ENCODE peak calls at places on chromosomes 13 and 19, in four cellular contexts. O, J, U and M are unnamed samples.
A peak's percentile ranks its signal among the peaks of the same experiment; 100 is the strongest.

GRCh38 chr13:97212540-97213146 is 9.5 kb upstream of the MBNL2 start:
- DNase-seq in O (no peak), J (peak; percentile 39), U (no peak), M (peak; percentile 8)

GRCh38 chr19:6935069-6935468 is 47.7 kb downstream of the ADGRE1 start:
- DNase-seq in O (no peak), J (no peak), U (no peak), M (no peak)

GRCh38 chr19:39679056-39679790 is 23.5 kb downstream of the LGALS16 start:
- DNase-seq in O (no peak), J (no peak), U (no peak), M (no peak)

GRCh38 chr13:76832258-76832988 is 53.8 kb downstream of the KCTD12 start:
- DNase-seq in O (no peak), J (no peak), U (no peak), M (no peak)

GRCh38 chr19:1540353-1540925 is 16.6 kb downstream of the PLK5 start:
- DNase-seq in O (no peak), J (no peak), U (no peak), M (no peak)

GRCh38 chr19:28154077-28154476 is 1058.9 kb downstream of the UQCRFS1 start:
- DNase-seq in O (no peak), J (no peak), U (no peak), M (no peak)

GRCh38 chr19:58516964-58517833 is 2.4 kb downstream of the ZBTB45 start:
- DNase-seq in O (no peak), J (no peak), U (no peak), M (no peak)

GRCh38 chr19:54560881-54561385 is 12.7 kb upstream of the LILRA2 start:
- DNase-seq in O (no peak), J (peak; percentile 79), U (no peak), M (no peak)

GRCh38 chr19:39246951-39247669 is 1.5 kb downstream of the IFNL4 start:
- DNase-seq in O (peak; percentile 28), J (no peak), U (no peak), M (no peak)

GRCh38 chr19:4981681-4981958 is 12.7 kb downstream of the KDM4B start:
- DNase-seq in O (no peak), J (no peak), U (no peak), M (no peak)

GRCh38 chr13:46909037-46909436 is 12.2 kb upstream of the HTR2A start:
- DNase-seq in O (no peak), J (no peak), U (no peak), M (no peak)

GRCh38 chr19:42254083-42254849 is 662 bp downstream of the ERF start:
- DNase-seq in O (peak; percentile 83), J (peak; percentile 96), U (peak; percentile 69), M (no peak)

GRCh38 chr13:42696191-42696590 is 85.2 kb upstream of the FAM216B start:
- DNase-seq in O (no peak), J (no peak), U (no peak), M (no peak)

GRCh38 chr19:48632692-48633147 is 4.5 kb downstream of the DBP start:
- DNase-seq in O (peak; percentile 31), J (no peak), U (no peak), M (no peak)

GRCh38 chr13:108270442-108270841 is 924 bp downstream of the TNFSF13B start:
- DNase-seq in O (peak; percentile 21), J (no peak), U (no peak), M (no peak)

GRCh38 chr19:56476671-56477428 is at the start of gene ZNF667:
- DNase-seq in O (no peak), J (no peak), U (no peak), M (no peak)

GRCh38 chr13:107743100-107743499 is 472.2 kb downstream of the LIG4 start:
- DNase-seq in O (no peak), J (no peak), U (no peak), M (no peak)

GRCh38 chr19:6220385-6221191 is 59.2 kb downstream of the MLLT1 start:
- DNase-seq in O (peak; percentile 51), J (no peak), U (no peak), M (no peak)

GRCh38 chr19:54133312-54133956 is 4.1 kb upstream of the CNOT3 start:
- DNase-seq in O (no peak), J (no peak), U (no peak), M (no peak)

GRCh38 chr13:79406597-79406908 is 498 bp upstream of the RBM26 start:
- DNase-seq in O (no peak), J (no peak), U (no peak), M (no peak)

GRCh38 chr19:45630463-45630862 is 8.7 kb downstream of the EML2 start:
- DNase-seq in O (no peak), J (no peak), U (no peak), M (no peak)

GRCh38 chr19:42475366-42475765 is 32.6 kb upstream of the CXCL17 start:
- DNase-seq in O (no peak), J (no peak), U (no peak), M (no peak)

GRCh38 chr13:72970956-72971355 is 87.8 kb upstream of the KLF5 start:
- DNase-seq in O (no peak), J (no peak), U (no peak), M (no peak)

GRCh38 chr19:33293255-33294057 is 8.9 kb downstream of the CEBPA start:
- DNase-seq in O (peak; percentile 74), J (no peak), U (no peak), M (no peak)

GRCh38 chr13:100957741-100958140 is 283.1 kb upstream of the TMTC4 start:
- DNase-seq in O (no peak), J (no peak), U (no peak), M (no peak)

GRCh38 chr13:65959305-65959704 is 1270.8 kb downstream of the PCDH9 start:
- DNase-seq in O (no peak), J (no peak), U (no peak), M (no peak)

GRCh38 chr19:48746738-48747575 is at the start of gene IZUMO1:
- DNase-seq in O (peak; percentile 80), J (no peak), U (no peak), M (no peak)

GRCh38 chr19:8569066-8569761 is 8.0 kb downstream of the MYO1F start:
- DNase-seq in O (peak; percentile 79), J (no peak), U (no peak), M (no peak)

GRCh38 chr13:62510906-62511655 is 1095.4 kb upstream of the PCDH20 start:
- DNase-seq in O (no peak), J (no peak), U (no peak), M (no peak)

GRCh38 chr13:87259479-87260083 is 411.6 kb upstream of the SLITRK5 start:
- DNase-seq in O (no peak), J (no peak), U (no peak), M (no peak)

GRCh38 chr19:13459351-13459750 is 46.9 kb downstream of the CACNA1A start:
- DNase-seq in O (no peak), J (no peak), U (no peak), M (no peak)

DNA sequence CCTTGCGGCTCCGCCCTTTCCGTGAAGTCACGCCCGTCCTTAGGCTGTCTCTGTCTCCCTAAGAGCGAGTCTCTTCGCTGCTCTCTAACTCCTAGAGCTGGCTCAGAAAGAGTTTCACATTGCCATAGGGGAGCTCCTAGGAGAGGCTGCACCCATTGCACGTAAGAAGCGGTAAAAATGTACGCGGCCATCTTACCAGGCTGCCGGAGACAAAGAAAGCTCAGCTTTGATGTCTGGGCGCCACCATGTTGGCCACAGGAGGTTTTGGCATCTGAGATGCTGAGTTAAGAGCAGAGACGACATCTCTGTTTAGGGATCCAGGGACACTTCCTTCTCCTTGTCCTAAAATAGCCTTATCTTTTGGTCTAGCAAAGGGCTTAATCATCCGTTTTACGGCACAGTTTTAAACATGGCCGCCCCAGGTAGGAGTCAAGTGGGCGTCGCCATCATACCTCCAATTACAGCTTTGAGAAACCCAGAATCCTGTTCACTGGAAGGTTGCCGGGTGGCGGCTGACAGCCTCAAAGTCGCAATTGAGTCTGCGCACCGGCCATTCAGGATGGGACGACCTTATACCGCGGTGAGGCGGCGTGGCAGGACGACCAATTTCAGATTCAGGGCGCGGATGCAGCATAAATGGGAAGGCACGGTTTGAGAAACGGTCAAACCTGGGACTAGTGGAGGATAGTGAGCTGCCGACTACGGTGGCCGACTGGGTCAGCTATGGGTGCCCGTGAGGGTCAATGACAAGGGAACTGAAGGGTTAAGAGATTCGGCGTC is at the start of gene ZNF793:
- DNase-seq in O (peak; percentile 57), J (peak; percentile 93), U (peak; percentile 84), M (peak; percentile 86)
- TF ChIP-seq POLR2AphosphoS5 in O (peak; percentile 54), J (peak; percentile 82), U (peak; percentile 63), M (peak; percentile 81)

DNA sequence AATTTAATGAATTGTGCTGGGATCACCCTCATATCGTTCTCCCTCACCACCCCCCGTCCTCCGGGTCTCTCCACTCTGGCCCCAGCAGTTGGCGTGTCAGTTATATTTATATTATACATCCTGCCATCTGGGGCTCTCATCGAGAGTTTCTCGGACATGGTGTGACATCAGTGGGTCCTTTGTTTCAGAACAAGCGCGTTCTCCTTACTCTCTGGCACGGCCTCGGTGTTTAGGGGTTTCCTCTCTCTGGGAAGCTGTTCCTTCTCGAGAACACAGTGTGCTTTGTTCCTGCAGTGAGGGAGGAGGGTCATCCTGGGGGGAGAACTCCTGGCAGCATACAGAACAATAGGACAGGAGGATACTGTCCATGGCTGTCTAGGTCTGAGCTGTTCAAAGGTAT is 9.8 kb upstream of the MCF2L start:
- DNase-seq in O (peak; percentile 39), J (no peak), U (no peak), M (no peak)
- TF ChIP-seq POLR2AphosphoS5 in O (peak; percentile 79), J (peak; percentile 70), U (no peak), M (no peak)

GRCh38 chr19:43618921-43619261 is 538 bp downstream of the ZNF428 start:
- DNase-seq in O (peak; percentile 43), J (no peak), U (no peak), M (no peak)

GRCh38 chr19:43622956-43623355 is 3.5 kb upstream of the ZNF428 start:
- DNase-seq in O (no peak), J (no peak), U (no peak), M (no peak)

GRCh38 chr19:43622070-43622469 is 2.6 kb upstream of the ZNF428 start:
- DNase-seq in O (no peak), J (no peak), U (no peak), M (no peak)

GRCh38 chr19:43619262-43620060 is at the start of gene ZNF428:
- DNase-seq in O (peak; percentile 92), J (peak; percentile 94), U (peak; percentile 76), M (peak; percentile 89)

GRCh38 chr19:43620061-43621001 is 902 bp upstream of the ZNF428 start:
- DNase-seq in O (no peak), J (peak; percentile 93), U (no peak), M (no peak)
- TF ChIP-seq POLR2AphosphoS5 in O (no peak), J (no peak), U (no peak), M (no peak)

GRCh38 chr19:50432658-50433057 is at the start of gene MYBPC2:
- DNase-seq in O (no peak), J (no peak), U (no peak), M (no peak)

GRCh38 chr19:50433201-50434180 is 799 bp downstream of the MYBPC2 start:
- DNase-seq in O (no peak), J (no peak), U (no peak), M (no peak)

GRCh38 chr19:50431343-50432220 is 1.1 kb upstream of the MYBPC2 start:
- DNase-seq in O (peak; percentile 83), J (peak; percentile 96), U (peak; percentile 85), M (no peak)

GRCh38 chr19:50430888-50431342 is 1.8 kb upstream of the MYBPC2 start:
- DNase-seq in O (no peak), J (no peak), U (no peak), M (no peak)

DNA sequence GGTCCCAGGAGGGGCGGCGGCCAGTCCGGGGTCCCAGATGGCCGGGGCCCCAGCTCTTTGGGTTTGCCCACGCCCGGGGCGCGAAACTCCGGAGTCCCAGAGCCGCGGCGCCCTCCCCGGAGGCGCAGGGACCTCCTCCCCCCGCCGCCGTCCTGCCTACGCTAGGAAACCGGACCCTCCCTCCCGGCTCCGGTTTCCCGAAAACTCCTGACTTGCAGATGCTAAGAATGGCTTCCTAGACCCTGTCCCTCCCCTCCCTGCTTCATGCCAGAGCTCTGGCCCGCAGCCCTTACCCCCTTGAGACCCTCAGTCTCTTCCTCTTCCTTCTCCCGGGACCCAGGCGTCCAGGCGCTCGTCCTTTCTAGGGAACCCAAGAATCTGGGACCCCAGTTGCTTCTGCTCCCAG is 468 bp upstream of the MYBPC2 start:
- DNase-seq in O (no peak), J (no peak), U (no peak), M (no peak)
- TF ChIP-seq POLR2AphosphoS5 in O (no peak), J (no peak), U (no peak), M (no peak)